ENCODE peak calls at places on chromosomes 6 and 20, in five cellular contexts. One of them, this sample, is unnamed.

GRCh38 chr6:132456700-132457143 is 55.4 kb upstream of the MOXD1 start:
- DNase-seq in mesenchymal stem cell: peak
- DNase-seq in head of caudate nucleus: no peak
- DNase-seq in HT1080: no peak
- DNase-seq in neural crest cell: no peak
- DNase-seq in this sample: peak

GRCh38 chr6:44253307-44254101 is 3.8 kb downstream of the SLC35B2 start:
- DNase-seq in mesenchymal stem cell: peak
- DNase-seq in head of caudate nucleus: no peak
- DNase-seq in HT1080: no peak
- DNase-seq in neural crest cell: peak
- DNase-seq in this sample: no peak

GRCh38 chr20:54611701-54612487 is 136.5 kb downstream of the DOK5 start:
- DNase-seq in mesenchymal stem cell: no peak
- DNase-seq in head of caudate nucleus: no peak
- DNase-seq in HT1080: no peak
- DNase-seq in neural crest cell: no peak
- DNase-seq in this sample: no peak

GRCh38 chr20:36399147-36399968 is 93.2 kb downstream of the DLGAP4 start:
- DNase-seq in mesenchymal stem cell: peak
- DNase-seq in head of caudate nucleus: peak
- DNase-seq in HT1080: peak
- DNase-seq in neural crest cell: peak
- DNase-seq in this sample: no peak

GRCh38 chr20:21902391-21902790 is 196.9 kb downstream of the PAX1 start:
- DNase-seq in mesenchymal stem cell: no peak
- DNase-seq in head of caudate nucleus: no peak
- DNase-seq in HT1080: no peak
- DNase-seq in neural crest cell: no peak
- DNase-seq in this sample: no peak

GRCh38 chr6:66605971-66606370 is 898.9 kb upstream of the EYS start:
- DNase-seq in mesenchymal stem cell: peak
- DNase-seq in head of caudate nucleus: no peak
- DNase-seq in HT1080: peak
- DNase-seq in neural crest cell: no peak
- DNase-seq in this sample: no peak

GRCh38 chr20:21183722-21184121 is 57.8 kb downstream of the KIZ start:
- DNase-seq in mesenchymal stem cell: no peak
- DNase-seq in head of caudate nucleus: no peak
- DNase-seq in HT1080: peak
- DNase-seq in neural crest cell: no peak
- DNase-seq in this sample: no peak

GRCh38 chr6:4914412-4915159 is 89.3 kb downstream of the RPP40 start:
- DNase-seq in mesenchymal stem cell: peak
- DNase-seq in head of caudate nucleus: peak
- DNase-seq in HT1080: peak
- DNase-seq in neural crest cell: no peak
- DNase-seq in this sample: peak

GRCh38 chr6:30847971-30848441 is 36.3 kb upstream of the DDR1 start:
- DNase-seq in mesenchymal stem cell: no peak
- DNase-seq in head of caudate nucleus: no peak
- DNase-seq in HT1080: no peak
- DNase-seq in neural crest cell: no peak
- DNase-seq in this sample: no peak

GRCh38 chr20:14064333-14064732 is 69.0 kb downstream of the MACROD2 start:
- DNase-seq in mesenchymal stem cell: no peak
- DNase-seq in head of caudate nucleus: no peak
- DNase-seq in HT1080: no peak
- DNase-seq in neural crest cell: no peak
- DNase-seq in this sample: no peak

GRCh38 chr6:37607949-37608348 is 89.7 kb downstream of the MDGA1 start:
- DNase-seq in mesenchymal stem cell: peak
- DNase-seq in head of caudate nucleus: no peak
- DNase-seq in HT1080: peak
- DNase-seq in neural crest cell: no peak
- DNase-seq in this sample: no peak

GRCh38 chr6:13709698-13710551 is 1.7 kb downstream of the RANBP9 start:
- DNase-seq in mesenchymal stem cell: peak
- DNase-seq in head of caudate nucleus: no peak
- DNase-seq in HT1080: peak
- DNase-seq in neural crest cell: no peak
- DNase-seq in this sample: no peak

GRCh38 chr6:22598386-22598785 is 29.0 kb downstream of the HDGFL1 start:
- DNase-seq in mesenchymal stem cell: no peak
- DNase-seq in head of caudate nucleus: no peak
- DNase-seq in HT1080: peak
- DNase-seq in neural crest cell: no peak
- DNase-seq in this sample: peak

GRCh38 chr6:148850936-148851335 is 104.1 kb downstream of the UST start:
- DNase-seq in mesenchymal stem cell: no peak
- DNase-seq in head of caudate nucleus: no peak
- DNase-seq in HT1080: no peak
- DNase-seq in neural crest cell: no peak
- DNase-seq in this sample: no peak

GRCh38 chr20:17870063-17870740 is 98.4 kb downstream of the SNX5 start:
- DNase-seq in mesenchymal stem cell: no peak
- DNase-seq in head of caudate nucleus: no peak
- DNase-seq in HT1080: no peak
- DNase-seq in neural crest cell: no peak
- DNase-seq in this sample: no peak

GRCh38 chr20:5660346-5660745 is 89.9 kb upstream of the SHLD1 start:
- DNase-seq in mesenchymal stem cell: peak
- DNase-seq in head of caudate nucleus: no peak
- DNase-seq in HT1080: no peak
- DNase-seq in neural crest cell: no peak
- DNase-seq in this sample: no peak

GRCh38 chr20:23046431-23046830 is 3.0 kb downstream of the THBD start:
- DNase-seq in mesenchymal stem cell: no peak
- DNase-seq in head of caudate nucleus: no peak
- DNase-seq in HT1080: no peak
- DNase-seq in neural crest cell: no peak
- DNase-seq in this sample: no peak

GRCh38 chr6:160412993-160413392 is 64.8 kb downstream of the SLC22A3 start:
- DNase-seq in mesenchymal stem cell: no peak
- DNase-seq in head of caudate nucleus: no peak
- DNase-seq in HT1080: no peak
- DNase-seq in neural crest cell: no peak
- DNase-seq in this sample: no peak

GRCh38 chr6:134508862-134509498 is 191.1 kb upstream of the SGK1 start:
- DNase-seq in mesenchymal stem cell: no peak
- DNase-seq in head of caudate nucleus: no peak
- DNase-seq in HT1080: no peak
- DNase-seq in neural crest cell: no peak
- DNase-seq in this sample: no peak

GRCh38 chr6:110859335-110859792 is 15.2 kb upstream of the AMD1 start:
- DNase-seq in mesenchymal stem cell: no peak
- DNase-seq in head of caudate nucleus: no peak
- DNase-seq in HT1080: no peak
- DNase-seq in neural crest cell: no peak
- DNase-seq in this sample: no peak

GRCh38 chr20:50873518-50873959 is 57.7 kb downstream of the ADNP start:
- DNase-seq in mesenchymal stem cell: no peak
- DNase-seq in head of caudate nucleus: no peak
- DNase-seq in HT1080: no peak
- DNase-seq in neural crest cell: no peak
- DNase-seq in this sample: no peak

GRCh38 chr6:8155259-8156012 is 53.1 kb upstream of the EEF1E1 start:
- DNase-seq in mesenchymal stem cell: no peak
- DNase-seq in head of caudate nucleus: no peak
- DNase-seq in HT1080: no peak
- DNase-seq in neural crest cell: no peak
- DNase-seq in this sample: no peak

GRCh38 chr6:74578339-74578738 is 627.5 kb downstream of the COL12A1 start:
- DNase-seq in mesenchymal stem cell: peak
- DNase-seq in head of caudate nucleus: no peak
- DNase-seq in HT1080: peak
- DNase-seq in neural crest cell: no peak
- DNase-seq in this sample: peak

GRCh38 chr6:168535711-168536110 is 94.7 kb downstream of the SMOC2 start:
- DNase-seq in mesenchymal stem cell: no peak
- DNase-seq in head of caudate nucleus: peak
- DNase-seq in HT1080: no peak
- DNase-seq in neural crest cell: no peak
- DNase-seq in this sample: no peak

GRCh38 chr20:3653921-3654320 is 9.3 kb downstream of the GFRA4 start:
- DNase-seq in mesenchymal stem cell: no peak
- DNase-seq in head of caudate nucleus: no peak
- DNase-seq in HT1080: no peak
- DNase-seq in neural crest cell: no peak
- DNase-seq in this sample: no peak

GRCh38 chr6:155629652-155630051 is 174.0 kb upstream of the NOX3 start:
- DNase-seq in mesenchymal stem cell: no peak
- DNase-seq in head of caudate nucleus: no peak
- DNase-seq in HT1080: no peak
- DNase-seq in neural crest cell: no peak
- DNase-seq in this sample: no peak

GRCh38 chr6:43887340-43887858 is 117.4 kb downstream of the VEGFA start:
- DNase-seq in mesenchymal stem cell: no peak
- DNase-seq in head of caudate nucleus: no peak
- DNase-seq in HT1080: peak
- DNase-seq in neural crest cell: no peak
- DNase-seq in this sample: no peak

GRCh38 chr20:16709017-16709416 is 20.8 kb upstream of the SNRPB2 start:
- DNase-seq in mesenchymal stem cell: no peak
- DNase-seq in head of caudate nucleus: no peak
- DNase-seq in HT1080: no peak
- DNase-seq in neural crest cell: no peak
- DNase-seq in this sample: no peak

GRCh38 chr20:668050-668449 is 7.6 kb downstream of the SCRT2 start:
- DNase-seq in mesenchymal stem cell: no peak
- DNase-seq in head of caudate nucleus: no peak
- DNase-seq in HT1080: no peak
- DNase-seq in neural crest cell: no peak
- DNase-seq in this sample: no peak

GRCh38 chr20:33477386-33478234 is 12.3 kb upstream of the CBFA2T2 start:
- DNase-seq in mesenchymal stem cell: no peak
- DNase-seq in head of caudate nucleus: no peak
- DNase-seq in HT1080: no peak
- DNase-seq in neural crest cell: no peak
- DNase-seq in this sample: no peak

GRCh38 chr20:19566226-19566960 is 191.7 kb upstream of the RIN2 start:
- DNase-seq in mesenchymal stem cell: no peak
- DNase-seq in head of caudate nucleus: no peak
- DNase-seq in HT1080: peak
- DNase-seq in neural crest cell: no peak
- DNase-seq in this sample: no peak

GRCh38 chr6:158361961-158362634 is 49.8 kb downstream of the TULP4 start:
- DNase-seq in mesenchymal stem cell: peak
- DNase-seq in head of caudate nucleus: no peak
- DNase-seq in HT1080: no peak
- DNase-seq in neural crest cell: no peak
- DNase-seq in this sample: peak

GRCh38 chr6:110066091-110066490 is 88.0 kb downstream of the GPR6 start:
- DNase-seq in mesenchymal stem cell: no peak
- DNase-seq in head of caudate nucleus: no peak
- DNase-seq in HT1080: no peak
- DNase-seq in neural crest cell: no peak
- DNase-seq in this sample: no peak

GRCh38 chr6:2749972-2750600 is 636 bp downstream of the MYLK4 start:
- DNase-seq in mesenchymal stem cell: peak
- DNase-seq in head of caudate nucleus: peak
- DNase-seq in HT1080: peak
- DNase-seq in neural crest cell: peak
- DNase-seq in this sample: no peak

GRCh38 chr6:109094351-109095035 is at the start of gene SESN1:
- DNase-seq in mesenchymal stem cell: peak
- DNase-seq in head of caudate nucleus: peak
- DNase-seq in HT1080: peak
- DNase-seq in neural crest cell: peak
- DNase-seq in this sample: peak

GRCh38 chr6:107668826-107669474 is 155.2 kb downstream of the SCML4 start:
- DNase-seq in mesenchymal stem cell: no peak
- DNase-seq in head of caudate nucleus: no peak
- DNase-seq in HT1080: no peak
- DNase-seq in neural crest cell: no peak
- DNase-seq in this sample: no peak

GRCh38 chr6:90938116-90938515 is 351.2 kb upstream of the MAP3K7 start:
- DNase-seq in mesenchymal stem cell: peak
- DNase-seq in head of caudate nucleus: no peak
- DNase-seq in HT1080: no peak
- DNase-seq in neural crest cell: no peak
- DNase-seq in this sample: no peak

GRCh38 chr20:47951521-47951951 is 166.3 kb upstream of the SULF2 start:
- DNase-seq in mesenchymal stem cell: peak
- DNase-seq in head of caudate nucleus: no peak
- DNase-seq in HT1080: peak
- DNase-seq in neural crest cell: no peak
- DNase-seq in this sample: no peak